ENCODE peak calls at places on chromosomes 6 and 20, in eight cellular contexts. G, F, C, R, J, U, W and E are unnamed samples.
A peak's percentile ranks its signal among the peaks of the same experiment; 100 is the strongest.

GRCh38 chr6:45586216-45587171 is 208.8 kb upstream of the SUPT3H start:
- DNase-seq in G (no peak), F (no peak), C (no peak), R (no peak), J (no peak), U (no peak), W (peak; percentile 82), E (peak; percentile 89)

GRCh38 chr6:109379706-109380105 is 2.6 kb downstream of the CD164 start:
- DNase-seq in G (no peak), F (no peak), C (no peak), R (no peak), J (no peak), U (peak; percentile 43), W (no peak), E (no peak)

GRCh38 chr6:155121699-155122098 is 126.6 kb downstream of the TIAM2 start:
- DNase-seq in G (no peak), F (peak; percentile 35), C (peak; percentile 29), R (no peak), J (no peak), U (peak; percentile 19), W (no peak), E (no peak)

GRCh38 chr6:37396571-37397185 is 36.3 kb upstream of the CMTR1 start:
- DNase-seq in G (no peak), F (no peak), C (peak; percentile 32), R (no peak), J (no peak), U (peak; percentile 71), W (no peak), E (no peak)

GRCh38 chr6:110430236-110430635 is 14.9 kb upstream of the DDO start:
- DNase-seq in G (no peak), F (no peak), C (no peak), R (no peak), J (no peak), U (no peak), W (no peak), E (no peak)

GRCh38 chr6:128421788-128422187 is 98.6 kb downstream of the PTPRK start:
- DNase-seq in G (no peak), F (no peak), C (no peak), R (no peak), J (no peak), U (no peak), W (no peak), E (no peak)

GRCh38 chr6:45377041-45377554 is 636 bp downstream of the SUPT3H start:
- DNase-seq in G (peak; percentile 30), F (no peak), C (no peak), R (no peak), J (no peak), U (no peak), W (no peak), E (no peak)

GRCh38 chr20:12152996-12153395 is 235.3 kb downstream of the BTBD3 start:
- DNase-seq in G (no peak), F (no peak), C (no peak), R (no peak), J (no peak), U (no peak), W (no peak), E (no peak)

GRCh38 chr6:52306972-52307849 is 22.7 kb upstream of the MCM3 start:
- DNase-seq in G (no peak), F (no peak), C (no peak), R (no peak), J (no peak), U (no peak), W (no peak), E (no peak)

GRCh38 chr6:15595461-15596173 is 67.2 kb downstream of the DTNBP1 start:
- DNase-seq in G (no peak), F (no peak), C (no peak), R (no peak), J (no peak), U (no peak), W (no peak), E (no peak)

GRCh38 chr6:130206474-130206873 is 16.3 kb downstream of the SAMD3 start:
- DNase-seq in G (no peak), F (no peak), C (no peak), R (no peak), J (no peak), U (no peak), W (no peak), E (no peak)